ENCODE peak calls at places on chromosomes 12 and 14, in seven cellular contexts. U, L, J, M, D, N and E are unnamed samples.

GRCh38 chr12:64609543-64610091 is 678 bp upstream of the RASSF3 start:
- DNase-seq in U (no peak), L (no peak), J (peak; percentile 50), M (no peak), D (no peak), N (no peak), E (no peak)

GRCh38 chr14:30195946-30196345 is 268.3 kb upstream of the PRKD1 start:
- DNase-seq in U (no peak), L (no peak), J (no peak), M (no peak), D (no peak), N (no peak), E (no peak)

GRCh38 chr14:63423889-63424288 is 105.2 kb upstream of the GPHB5 start:
- DNase-seq in U (no peak), L (no peak), J (no peak), M (no peak), D (no peak), N (no peak), E (no peak)

GRCh38 chr12:32217354-32218310 is 111.0 kb downstream of the BICD1 start:
- DNase-seq in U (no peak), L (no peak), J (no peak), M (no peak), D (no peak), N (no peak), E (no peak)

GRCh38 chr12:52946797-52947547 is 1.9 kb upstream of the KRT18 start:
- DNase-seq in U (peak; percentile 62), L (no peak), J (no peak), M (no peak), D (no peak), N (no peak), E (no peak)

GRCh38 chr14:92665699-92666110 is 82.7 kb downstream of the LGMN start:
- DNase-seq in U (no peak), L (no peak), J (no peak), M (no peak), D (no peak), N (no peak), E (no peak)

GRCh38 chr12:132056320-132056719 is 87.8 kb downstream of the DDX51 start:
- DNase-seq in U (no peak), L (no peak), J (no peak), M (no peak), D (no peak), N (no peak), E (no peak)

GRCh38 chr12:48050174-48050573 is 45.9 kb upstream of the COL2A1 start:
- DNase-seq in U (no peak), L (no peak), J (no peak), M (no peak), D (no peak), N (no peak), E (no peak)

GRCh38 chr14:36428350-36428749 is 91.7 kb downstream of the NKX2-1 start:
- DNase-seq in U (no peak), L (no peak), J (no peak), M (no peak), D (no peak), N (no peak), E (no peak)